ENCODE peak calls at places on chromosomes 12 and 14, in ten cellular contexts. One of them, this sample, is unnamed.

GRCh38 chr14:103528158-103528511 is 861 bp upstream of the TRMT61A start:
- DNase-seq in upper lobe of left lung: peak
- DNase-seq in HL-60: no peak
- DNase-seq in SK-N-SH: no peak
- DNase-seq in transverse colon: peak
- DNase-seq in HCT116: no peak
- DNase-seq in HepG2: no peak
- DNase-seq in K562: no peak
- DNase-seq in GM12891: no peak
- DNase-seq in stomach: peak
- DNase-seq in this sample: no peak

GRCh38 chr12:52850681-52851080 is 1.9 kb upstream of the KRT78 start:
- DNase-seq in HepG2: no peak
- DNase-seq in stomach: no peak
- DNase-seq in GM12891: no peak
- DNase-seq in HCT116: no peak
- DNase-seq in HL-60: no peak
- DNase-seq in transverse colon: no peak
- DNase-seq in K562: no peak
- DNase-seq in upper lobe of left lung: no peak
- DNase-seq in SK-N-SH: no peak
- DNase-seq in this sample: no peak

GRCh38 chr12:52175411-52176350 is 16.1 kb downstream of the KRT80 start:
- DNase-seq in HepG2: peak
- DNase-seq in GM12891: no peak
- DNase-seq in K562: no peak
- DNase-seq in stomach: no peak
- DNase-seq in HCT116: no peak
- DNase-seq in HL-60: no peak
- DNase-seq in transverse colon: no peak
- DNase-seq in SK-N-SH: peak
- DNase-seq in upper lobe of left lung: no peak
- DNase-seq in this sample: peak

GRCh38 chr14:31927348-31927826 is 149.7 kb upstream of the ARHGAP5 start:
- DNase-seq in HepG2: peak
- DNase-seq in K562: no peak
- DNase-seq in stomach: no peak
- DNase-seq in upper lobe of left lung: no peak
- DNase-seq in HCT116: no peak
- DNase-seq in transverse colon: no peak
- DNase-seq in GM12891: no peak
- DNase-seq in HL-60: no peak
- DNase-seq in SK-N-SH: no peak
- DNase-seq in this sample: no peak

GRCh38 chr12:52836491-52837175 is 2.5 kb upstream of the KRT79 start:
- DNase-seq in HL-60: no peak
- DNase-seq in GM12891: no peak
- DNase-seq in HCT116: no peak
- DNase-seq in SK-N-SH: no peak
- DNase-seq in K562: no peak
- DNase-seq in HepG2: no peak
- DNase-seq in transverse colon: no peak
- DNase-seq in stomach: no peak
- DNase-seq in upper lobe of left lung: no peak
- DNase-seq in this sample: no peak

GRCh38 chr12:64085996-64086395 is 136.1 kb downstream of the KICS2 start:
- DNase-seq in stomach: no peak
- DNase-seq in SK-N-SH: no peak
- DNase-seq in HepG2: no peak
- DNase-seq in GM12891: no peak
- DNase-seq in HCT116: no peak
- DNase-seq in transverse colon: no peak
- DNase-seq in HL-60: no peak
- DNase-seq in upper lobe of left lung: no peak
- DNase-seq in K562: no peak
- DNase-seq in this sample: no peak

GRCh38 chr12:90899456-90900182 is 55.4 kb downstream of the CCER1 start:
- DNase-seq in GM12891: no peak
- DNase-seq in HL-60: no peak
- DNase-seq in HCT116: no peak
- DNase-seq in stomach: no peak
- DNase-seq in K562: no peak
- DNase-seq in transverse colon: no peak
- DNase-seq in upper lobe of left lung: no peak
- DNase-seq in HepG2: no peak
- DNase-seq in SK-N-SH: no peak
- DNase-seq in this sample: no peak

GRCh38 chr14:56351861-56352260 is 227.7 kb upstream of the TMEM260 start:
- DNase-seq in HCT116: no peak
- DNase-seq in HepG2: no peak
- DNase-seq in stomach: no peak
- DNase-seq in HL-60: no peak
- DNase-seq in transverse colon: no peak
- DNase-seq in upper lobe of left lung: no peak
- DNase-seq in GM12891: no peak
- DNase-seq in K562: no peak
- DNase-seq in SK-N-SH: no peak
- DNase-seq in this sample: no peak

GRCh38 chr12:113048716-113049127 is 7.8 kb upstream of the DTX1 start:
- DNase-seq in stomach: peak
- DNase-seq in HL-60: peak
- DNase-seq in transverse colon: peak
- DNase-seq in HepG2: peak
- DNase-seq in HCT116: peak
- DNase-seq in K562: peak
- DNase-seq in upper lobe of left lung: peak
- DNase-seq in GM12891: no peak
- DNase-seq in SK-N-SH: peak
- DNase-seq in this sample: peak

GRCh38 chr14:104702673-104703072 is 13.3 kb downstream of the INF2 start:
- DNase-seq in K562: no peak
- DNase-seq in HCT116: no peak
- DNase-seq in stomach: no peak
- DNase-seq in HepG2: no peak
- DNase-seq in transverse colon: no peak
- DNase-seq in SK-N-SH: no peak
- DNase-seq in upper lobe of left lung: no peak
- DNase-seq in GM12891: no peak
- DNase-seq in HL-60: no peak
- DNase-seq in this sample: no peak

GRCh38 chr12:131525795-131526508 is 184.9 kb upstream of the SFSWAP start:
- DNase-seq in K562: no peak
- DNase-seq in GM12891: no peak
- DNase-seq in HepG2: no peak
- DNase-seq in HCT116: no peak
- DNase-seq in SK-N-SH: no peak
- DNase-seq in upper lobe of left lung: no peak
- DNase-seq in stomach: no peak
- DNase-seq in HL-60: no peak
- DNase-seq in transverse colon: no peak
- DNase-seq in this sample: no peak

GRCh38 chr12:124715121-124715990 is 147.9 kb upstream of the NCOR2 start:
- DNase-seq in GM12891: no peak
- DNase-seq in HCT116: no peak
- DNase-seq in stomach: peak
- DNase-seq in transverse colon: peak
- DNase-seq in K562: peak
- DNase-seq in HL-60: no peak
- DNase-seq in upper lobe of left lung: peak
- DNase-seq in HepG2: no peak
- DNase-seq in SK-N-SH: no peak
- DNase-seq in this sample: no peak

GRCh38 chr12:124716208-124717141 is 147.2 kb downstream of the SCARB1 start:
- DNase-seq in HCT116: no peak
- DNase-seq in upper lobe of left lung: peak
- DNase-seq in stomach: peak
- DNase-seq in HL-60: no peak
- DNase-seq in transverse colon: no peak
- DNase-seq in SK-N-SH: no peak
- DNase-seq in K562: no peak
- DNase-seq in HepG2: no peak
- DNase-seq in GM12891: no peak
- DNase-seq in this sample: no peak

GRCh38 chr12:124713436-124714082 is 146.1 kb upstream of the NCOR2 start:
- DNase-seq in K562: no peak
- DNase-seq in stomach: peak
- DNase-seq in HL-60: no peak
- DNase-seq in SK-N-SH: peak
- DNase-seq in transverse colon: no peak
- DNase-seq in HepG2: no peak
- DNase-seq in HCT116: no peak
- DNase-seq in upper lobe of left lung: peak
- DNase-seq in GM12891: peak
- DNase-seq in this sample: no peak

GRCh38 chr12:124709722-124710656 is 142.6 kb upstream of the NCOR2 start:
- DNase-seq in transverse colon: no peak
- DNase-seq in HCT116: no peak
- DNase-seq in stomach: no peak
- DNase-seq in HL-60: no peak
- DNase-seq in GM12891: no peak
- DNase-seq in upper lobe of left lung: peak
- DNase-seq in HepG2: no peak
- DNase-seq in K562: no peak
- DNase-seq in SK-N-SH: no peak
- DNase-seq in this sample: no peak

GRCh38 chr12:124713041-124713435 is 145.6 kb upstream of the NCOR2 start:
- DNase-seq in K562: no peak
- DNase-seq in HL-60: no peak
- DNase-seq in HepG2: no peak
- DNase-seq in upper lobe of left lung: peak
- DNase-seq in transverse colon: peak
- DNase-seq in GM12891: no peak
- DNase-seq in HCT116: no peak
- DNase-seq in stomach: peak
- DNase-seq in SK-N-SH: no peak
- DNase-seq in this sample: no peak
- TF ChIP-seq POLR2AphosphoS5 in K562: no peak
- TF ChIP-seq POLR2AphosphoS5 in HL-60: no peak
- TF ChIP-seq POLR2AphosphoS5 in HepG2: no peak
- TF ChIP-seq POLR2AphosphoS5 in upper lobe of left lung: peak
- TF ChIP-seq POLR2AphosphoS5 in transverse colon: no peak
- TF ChIP-seq POLR2AphosphoS5 in GM12891: no peak
- TF ChIP-seq POLR2AphosphoS5 in HCT116: no peak
- TF ChIP-seq POLR2AphosphoS5 in stomach: peak
- TF ChIP-seq POLR2AphosphoS5 in SK-N-SH: no peak
- TF ChIP-seq POLR2AphosphoS5 in this sample: no peak

DNA sequence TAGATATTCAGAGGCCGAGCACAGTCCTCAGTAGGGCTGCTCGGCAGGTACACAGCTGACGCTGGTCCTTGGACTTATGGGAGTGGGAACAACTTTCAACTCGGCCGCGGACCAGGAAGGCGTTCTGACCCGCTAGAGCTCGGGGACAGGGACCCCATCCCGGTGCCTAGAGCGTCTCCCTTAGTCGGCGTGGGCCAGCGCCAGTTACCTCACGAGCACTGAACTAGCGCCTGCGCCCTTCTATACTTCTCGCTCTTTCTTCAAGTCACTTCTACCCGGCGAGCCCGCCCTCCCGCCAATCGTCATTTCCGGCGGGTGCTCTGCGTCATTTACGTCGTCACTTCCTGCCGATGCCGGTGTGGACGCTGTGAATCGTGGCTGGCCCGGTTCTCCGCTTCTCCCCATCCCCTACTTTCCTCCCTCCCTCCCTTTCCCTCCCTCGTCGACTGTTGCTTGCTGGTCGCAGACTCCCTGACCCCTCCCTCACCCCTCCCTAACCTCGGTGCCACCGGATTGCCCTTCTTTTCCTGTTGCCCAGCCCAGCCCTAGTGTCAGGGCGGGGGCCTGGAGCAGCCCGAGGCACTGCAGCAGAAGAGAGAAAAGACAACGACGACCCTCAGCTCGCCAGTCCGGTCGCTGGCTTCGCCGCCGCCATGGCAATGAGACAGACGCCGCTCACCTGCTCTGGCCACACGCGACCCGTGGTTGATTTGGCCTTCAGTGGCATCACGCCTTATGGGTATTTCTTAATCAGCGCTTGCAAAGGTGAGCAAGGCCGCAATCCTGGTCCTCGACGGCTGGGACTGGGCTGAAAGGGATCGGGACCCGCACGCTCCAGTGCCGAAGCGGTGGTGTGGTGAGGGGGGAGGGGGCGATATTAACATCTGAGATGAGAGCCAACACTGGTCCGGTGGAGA is at the start of gene STRAP:
- DNase-seq in HCT116: peak
- DNase-seq in HL-60: peak
- DNase-seq in stomach: peak
- DNase-seq in K562: peak
- DNase-seq in GM12891: peak
- DNase-seq in HepG2: peak
- DNase-seq in upper lobe of left lung: peak
- DNase-seq in transverse colon: peak
- DNase-seq in SK-N-SH: peak
- DNase-seq in this sample: peak
- TF ChIP-seq POLR2AphosphoS5 in HCT116: peak
- TF ChIP-seq POLR2AphosphoS5 in HL-60: peak
- TF ChIP-seq POLR2AphosphoS5 in stomach: peak
- TF ChIP-seq POLR2AphosphoS5 in K562: peak
- TF ChIP-seq POLR2AphosphoS5 in GM12891: peak
- TF ChIP-seq POLR2AphosphoS5 in HepG2: peak
- TF ChIP-seq POLR2AphosphoS5 in upper lobe of left lung: peak
- TF ChIP-seq POLR2AphosphoS5 in transverse colon: peak
- TF ChIP-seq POLR2AphosphoS5 in SK-N-SH: peak
- TF ChIP-seq POLR2AphosphoS5 in this sample: peak

GRCh38 chr14:22370084-22370847 is 218.8 kb downstream of the DAD1 start:
- DNase-seq in HepG2: no peak
- DNase-seq in transverse colon: no peak
- DNase-seq in GM12891: no peak
- DNase-seq in K562: no peak
- DNase-seq in SK-N-SH: no peak
- DNase-seq in stomach: peak
- DNase-seq in HCT116: no peak
- DNase-seq in upper lobe of left lung: peak
- DNase-seq in HL-60: no peak
- DNase-seq in this sample: peak
- TF ChIP-seq POLR2AphosphoS5 in HepG2: no peak
- TF ChIP-seq POLR2AphosphoS5 in transverse colon: no peak
- TF ChIP-seq POLR2AphosphoS5 in GM12891: no peak
- TF ChIP-seq POLR2AphosphoS5 in K562: no peak
- TF ChIP-seq POLR2AphosphoS5 in SK-N-SH: no peak
- TF ChIP-seq POLR2AphosphoS5 in stomach: peak
- TF ChIP-seq POLR2AphosphoS5 in HCT116: no peak
- TF ChIP-seq POLR2AphosphoS5 in upper lobe of left lung: no peak
- TF ChIP-seq POLR2AphosphoS5 in HL-60: no peak
- TF ChIP-seq POLR2AphosphoS5 in this sample: peak

DNA sequence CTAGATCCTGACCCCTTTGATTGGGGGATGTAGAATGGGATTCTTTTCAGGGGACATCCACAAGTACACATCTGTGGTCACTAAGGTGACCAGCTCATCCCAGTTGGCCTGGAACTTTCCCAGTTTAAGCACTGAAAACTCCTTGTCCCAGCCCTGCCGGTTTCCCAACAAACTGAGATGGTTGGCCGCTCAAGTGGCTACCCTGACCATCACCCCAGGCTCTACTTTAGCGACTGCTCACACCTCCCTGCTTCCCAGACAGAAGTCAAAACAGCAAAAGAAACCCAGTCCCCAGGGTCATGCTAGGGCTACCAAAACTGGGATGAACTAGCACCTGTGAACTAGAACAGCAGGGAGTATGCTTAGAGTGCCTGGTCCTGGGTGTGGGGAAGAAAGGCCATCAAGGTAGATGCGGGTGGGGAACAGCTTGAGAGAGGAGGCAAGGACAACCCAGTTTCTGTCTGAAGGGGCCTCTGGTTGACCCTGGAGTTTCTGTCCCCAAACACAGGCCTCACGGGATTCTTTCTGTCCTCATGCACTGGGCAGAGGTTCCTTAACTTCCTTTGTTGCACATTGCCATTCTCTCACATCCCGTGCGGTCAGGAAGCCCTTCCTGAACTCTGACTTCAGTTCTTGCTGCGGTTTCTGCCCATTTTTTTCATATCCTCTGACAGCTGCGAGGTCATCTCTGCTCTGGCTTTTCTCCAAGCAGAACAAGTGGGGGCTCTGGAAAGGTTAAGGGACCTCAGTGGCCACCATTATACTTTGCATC is 1.6 kb downstream of the LTB4R start:
- DNase-seq in HepG2: no peak
- DNase-seq in HCT116: no peak
- DNase-seq in HL-60: peak
- DNase-seq in GM12891: no peak
- DNase-seq in upper lobe of left lung: peak
- DNase-seq in stomach: no peak
- DNase-seq in SK-N-SH: no peak
- DNase-seq in K562: peak
- DNase-seq in transverse colon: peak
- DNase-seq in this sample: no peak
- TF ChIP-seq POLR2AphosphoS5 in HepG2: peak
- TF ChIP-seq POLR2AphosphoS5 in HCT116: no peak
- TF ChIP-seq POLR2AphosphoS5 in HL-60: peak
- TF ChIP-seq POLR2AphosphoS5 in GM12891: peak
- TF ChIP-seq POLR2AphosphoS5 in upper lobe of left lung: peak
- TF ChIP-seq POLR2AphosphoS5 in stomach: peak
- TF ChIP-seq POLR2AphosphoS5 in SK-N-SH: no peak
- TF ChIP-seq POLR2AphosphoS5 in K562: no peak
- TF ChIP-seq POLR2AphosphoS5 in transverse colon: peak
- TF ChIP-seq POLR2AphosphoS5 in this sample: no peak

This sample was measured in prostate gland.